ENCODE peak calls at places on chromosomes 11 and 22, in five cellular contexts. O is K562; Y is NCI-H345; I is Caco-2; T is stimulated activated CD4-positive, alpha-beta T cell treated with anti-CD3 and anti-CD28 coated beads, Interleukin-1b, Interleukin-23, amount 100 ng/mL, for 1 hour. R is an unnamed sample.

GRCh38 chr11:95888439-95888838 is 35.5 kb downstream of the MTMR2 start:
- DNase-seq in Y (no peak), T (no peak), I (no peak), O (no peak), R (no peak)

GRCh38 chr11:47183031-47183856 is 3.0 kb downstream of the PACSIN3 start:
- DNase-seq in I (no peak), T (no peak), O (no peak), Y (no peak), R (no peak)

GRCh38 chr11:2584812-2585565 is 114.8 kb downstream of the KCNQ1OT1 start:
- DNase-seq in I (no peak), O (no peak), T (no peak), Y (no peak), R (no peak)

GRCh38 chr22:31820655-31821054 is 66.8 kb downstream of the DEPDC5 start:
- DNase-seq in O (no peak), T (no peak), Y (no peak), I (no peak), R (no peak)

GRCh38 chr11:73154178-73154577 is 12.1 kb upstream of the FCHSD2 start:
- DNase-seq in Y (no peak), I (no peak), O (no peak), T (no peak), R (no peak)

GRCh38 chr11:115761348-115761747 is 257.1 kb upstream of the CADM1 start:
- DNase-seq in Y (no peak), O (no peak), T (no peak), I (no peak), R (no peak)

GRCh38 chr11:103582351-103582909 is 454.0 kb upstream of the DDI1 start:
- DNase-seq in I (no peak), Y (no peak), O (no peak), T (no peak), R (no peak)

GRCh38 chr11:115193931-115194797 is 310.1 kb downstream of the CADM1 start:
- DNase-seq in I (no peak), Y (peak), T (no peak), O (no peak), R (no peak)

GRCh38 chr11:122317337-122317736 is 201.3 kb upstream of the BLID start:
- DNase-seq in O (no peak), T (no peak), Y (no peak), I (no peak), R (no peak)

GRCh38 chr22:49433717-49434611 is 393.7 kb downstream of the BRD1 start:
- DNase-seq in O (no peak), T (no peak), Y (no peak), I (peak), R (no peak)

GRCh38 chr11:45180888-45181594 is 34.6 kb downstream of the PRDM11 start:
- DNase-seq in O (peak), I (peak), Y (no peak), T (peak), R (no peak)

GRCh38 chr11:79902493-79902892 is 461.7 kb upstream of the TENM4 start:
- DNase-seq in T (no peak), I (no peak), O (no peak), Y (no peak), R (no peak)

GRCh38 chr11:1081601-1082311 is 7.1 kb downstream of the MUC2 start:
- DNase-seq in T (no peak), I (no peak), O (no peak), Y (peak), R (no peak)

GRCh38 chr22:36753916-36754315 is 22.0 kb downstream of the IFT27 start:
- DNase-seq in O (no peak), I (no peak), T (no peak), Y (no peak), R (no peak)

GRCh38 chr11:75184757-75185156 is 33.9 kb downstream of the SLCO2B1 start:
- DNase-seq in T (no peak), I (no peak), O (no peak), Y (no peak), R (no peak)

GRCh38 chr22:22902247-22902962 is 14.8 kb downstream of the IGLL5 start:
- DNase-seq in T (no peak), Y (no peak), O (peak), I (no peak), R (no peak)

GRCh38 chr22:46902436-46902835 is 140.0 kb downstream of the TBC1D22A start:
- DNase-seq in O (no peak), T (no peak), Y (no peak), I (no peak), R (no peak)

GRCh38 chr11:10693509-10694071 is at the start of gene IRAG1:
- DNase-seq in I (no peak), Y (no peak), T (no peak), O (no peak), R (no peak)

GRCh38 chr22:48682517-48682916 is 1145.2 kb downstream of the BRD1 start:
- DNase-seq in O (no peak), T (no peak), I (no peak), Y (no peak), R (no peak)

GRCh38 chr22:48510599-48510998 is 1317.1 kb downstream of the BRD1 start:
- DNase-seq in I (no peak), Y (no peak), O (no peak), T (no peak), R (no peak)

GRCh38 chr11:765025-765801 is 12.1 kb downstream of the GATD1 start:
- DNase-seq in I (peak), O (peak), T (peak), Y (peak), R (no peak)

GRCh38 chr11:86632499-86633269 is 39.7 kb downstream of the ME3 start:
- DNase-seq in T (no peak), Y (peak), I (peak), O (peak), R (no peak)

GRCh38 chr11:19878520-19878919 is 165.9 kb downstream of the NAV2 start:
- DNase-seq in T (no peak), I (no peak), O (no peak), Y (no peak), R (no peak)